ENCODE peak calls at places on chromosomes 13 and 19, in five cellular contexts. U is fibroblast of the conjunctiva; S is left ventricle myocardium inferior; I is stimulated activated CD4-positive, alpha-beta T cell treated with anti-CD3 and anti-CD28 coated beads, TNF-alpha, amount 100 ng/mL, for 4 hours; B is fibroblast of the aortic adventitia. M is an unnamed sample.

GRCh38 chr19:21135433-21135832 is 6.4 kb upstream of the ZNF431 start:
- DNase-seq in U (no peak), S (no peak), I (no peak), B (no peak), M (no peak)

GRCh38 chr19:4713384-4713951 is 10.2 kb downstream of the DPP9 start:
- DNase-seq in U (peak), S (peak), I (no peak), B (peak), M (peak)

GRCh38 chr19:8512115-8512967 is 1.6 kb downstream of the ZNF414 start:
- DNase-seq in U (no peak), S (no peak), I (no peak), B (no peak), M (peak)

GRCh38 chr19:29680447-29680846 is 15.2 kb downstream of the PLEKHF1 start:
- DNase-seq in U (no peak), S (peak), I (peak), B (no peak), M (no peak)

GRCh38 chr19:44809856-44810554 is 1.1 kb downstream of the BCAM start:
- DNase-seq in U (no peak), S (no peak), I (no peak), B (no peak), M (no peak)

GRCh38 chr19:10712754-10713153 is 5.1 kb upstream of the DNM2 start:
- DNase-seq in U (no peak), S (no peak), I (no peak), B (no peak), M (no peak)

GRCh38 chr19:42252365-42253244 is 2.3 kb downstream of the ERF start:
- DNase-seq in U (no peak), S (peak), I (no peak), B (peak), M (peak)

GRCh38 chr13:63198076-63198475 is 1782.4 kb upstream of the PCDH20 start:
- DNase-seq in U (no peak), S (no peak), I (no peak), B (peak), M (no peak)

GRCh38 chr13:100409132-100409531 is 179.5 kb downstream of the GGACT start:
- DNase-seq in U (no peak), S (no peak), I (no peak), B (peak), M (peak)

GRCh38 chr13:52348983-52349780 is 56.8 kb downstream of the THSD1 start:
- DNase-seq in U (no peak), S (no peak), I (no peak), B (peak), M (peak)

GRCh38 chr13:50116430-50116973 is 101.3 kb downstream of the KCNRG start:
- DNase-seq in U (no peak), S (no peak), I (no peak), B (peak), M (peak)

GRCh38 chr19:2432131-2432848 is 4.9 kb upstream of the TIMM13 start:
- DNase-seq in U (no peak), S (no peak), I (no peak), B (no peak), M (no peak)

GRCh38 chr19:46624958-46625661 is at the start of gene PTGIR:
- DNase-seq in U (no peak), S (peak), I (no peak), B (peak), M (peak)

GRCh38 chr19:36771275-36772231 is 1.1 kb downstream of the ZNF850 start:
- DNase-seq in U (peak), S (peak), I (no peak), B (peak), M (peak)

GRCh38 chr19:54449701-54450069 is 686 bp downstream of the LENG8 start:
- DNase-seq in U (no peak), S (no peak), I (no peak), B (peak), M (peak)

GRCh38 chr19:19211499-19212432 is at the start of gene NCAN:
- DNase-seq in U (no peak), S (no peak), I (no peak), B (no peak), M (no peak)

GRCh38 chr13:36920612-36921185 is 661 bp upstream of the SMAD9 start:
- DNase-seq in U (no peak), S (no peak), I (no peak), B (no peak), M (no peak)

GRCh38 chr19:13441810-13442512 is 64.3 kb downstream of the CACNA1A start:
- DNase-seq in U (no peak), S (peak), I (no peak), B (peak), M (peak)

GRCh38 chr13:44915962-44916361 is 73.3 kb downstream of the NUFIP1 start:
- DNase-seq in U (no peak), S (no peak), I (no peak), B (no peak), M (no peak)

GRCh38 chr13:28533049-28533436 is 38.1 kb upstream of the FLT1 start:
- DNase-seq in U (no peak), S (no peak), I (no peak), B (no peak), M (no peak)